ENCODE peak calls at places on chromosome 16, in four cellular contexts. One of them, this sample, is unnamed.

GRCh38 chr16:50253511-50253903 is 12.8 kb upstream of the ADCY7 start:
- DNase-seq in NCI-H1105 treated with DMSO at 0.1 percent for 48 hours: no peak
- DNase-seq in aorta: no peak
- DNase-seq in OCI-M1: no peak
- DNase-seq in this sample: no peak

GRCh38 chr16:70569752-70570151 is 46.1 kb downstream of the SF3B3 start:
- DNase-seq in NCI-H1105 treated with DMSO at 0.1 percent for 48 hours: no peak
- DNase-seq in aorta: no peak
- DNase-seq in OCI-M1: no peak
- DNase-seq in this sample: no peak

GRCh38 chr16:27779719-27780161 is 229.8 kb downstream of the KATNIP start:
- DNase-seq in NCI-H1105 treated with DMSO at 0.1 percent for 48 hours: peak
- DNase-seq in aorta: no peak
- DNase-seq in OCI-M1: peak
- DNase-seq in this sample: peak

GRCh38 chr16:3188925-3189825 is 1.2 kb downstream of the OR1F1 start:
- DNase-seq in NCI-H1105 treated with DMSO at 0.1 percent for 48 hours: no peak
- DNase-seq in aorta: no peak
- DNase-seq in OCI-M1: peak
- DNase-seq in this sample: no peak

GRCh38 chr16:13856398-13856797 is 63.6 kb upstream of the ERCC4 start:
- DNase-seq in NCI-H1105 treated with DMSO at 0.1 percent for 48 hours: no peak
- DNase-seq in aorta: no peak
- DNase-seq in OCI-M1: no peak
- DNase-seq in this sample: no peak

GRCh38 chr16:71345031-71345430 is 13.5 kb upstream of the CALB2 start:
- DNase-seq in NCI-H1105 treated with DMSO at 0.1 percent for 48 hours: no peak
- DNase-seq in aorta: no peak
- DNase-seq in OCI-M1: no peak
- DNase-seq in this sample: no peak

GRCh38 chr16:48098472-48098871 is 57.3 kb downstream of the ABCC12 start:
- DNase-seq in NCI-H1105 treated with DMSO at 0.1 percent for 48 hours: no peak
- DNase-seq in aorta: no peak
- DNase-seq in OCI-M1: no peak
- DNase-seq in this sample: no peak

GRCh38 chr16:26447570-26447969 is 619.2 kb upstream of the C16orf82 start:
- DNase-seq in NCI-H1105 treated with DMSO at 0.1 percent for 48 hours: no peak
- DNase-seq in aorta: no peak
- DNase-seq in OCI-M1: no peak
- DNase-seq in this sample: no peak

GRCh38 chr16:8850279-8850885 is 18.4 kb downstream of the CARHSP1 start:
- DNase-seq in NCI-H1105 treated with DMSO at 0.1 percent for 48 hours: no peak
- DNase-seq in aorta: peak
- DNase-seq in OCI-M1: no peak
- DNase-seq in this sample: no peak

GRCh38 chr16:68490829-68491575 is 42.7 kb upstream of the SMPD3 start:
- DNase-seq in NCI-H1105 treated with DMSO at 0.1 percent for 48 hours: no peak
- DNase-seq in aorta: no peak
- DNase-seq in OCI-M1: no peak
- DNase-seq in this sample: no peak

GRCh38 chr16:31873556-31874353 is at the start of gene ZNF267:
- DNase-seq in NCI-H1105 treated with DMSO at 0.1 percent for 48 hours: peak
- DNase-seq in aorta: peak
- DNase-seq in OCI-M1: peak
- DNase-seq in this sample: peak

GRCh38 chr16:67708368-67708771 is 10.7 kb downstream of the GFOD2 start:
- DNase-seq in NCI-H1105 treated with DMSO at 0.1 percent for 48 hours: no peak
- DNase-seq in aorta: no peak
- DNase-seq in OCI-M1: no peak
- DNase-seq in this sample: no peak

GRCh38 chr16:7835032-7835431 is 502.4 kb downstream of the RBFOX1 start:
- DNase-seq in NCI-H1105 treated with DMSO at 0.1 percent for 48 hours: peak
- DNase-seq in aorta: no peak
- DNase-seq in OCI-M1: no peak
- DNase-seq in this sample: no peak

This sample was measured in NCI-H1092.